ENCODE peak calls at places on chromosomes 6 and 20, in six cellular contexts. One of them, this sample, is unnamed.

GRCh38 chr6:24663198-24663597 is 3.5 kb downstream of the TDP2 start:
- DNase-seq in progenitor cell of endocrine pancreas: no peak
- DNase-seq in OCI-LY7: no peak
- DNase-seq in GM06990: no peak
- DNase-seq in omental fat pad: no peak
- DNase-seq in NB4: no peak
- DNase-seq in this sample: no peak

GRCh38 chr6:38187285-38187684 is 367.8 kb downstream of the ZFAND3 start:
- DNase-seq in progenitor cell of endocrine pancreas: no peak
- DNase-seq in OCI-LY7: no peak
- DNase-seq in GM06990: no peak
- DNase-seq in NB4: no peak
- DNase-seq in omental fat pad: no peak
- DNase-seq in this sample: no peak

GRCh38 chr6:10099648-10100047 is 315.2 kb downstream of the TFAP2A start:
- DNase-seq in NB4: peak
- DNase-seq in omental fat pad: no peak
- DNase-seq in progenitor cell of endocrine pancreas: no peak
- DNase-seq in GM06990: no peak
- DNase-seq in OCI-LY7: no peak
- DNase-seq in this sample: no peak

GRCh38 chr20:17628101-17628841 is 53.8 kb downstream of the RRBP1 start:
- DNase-seq in progenitor cell of endocrine pancreas: no peak
- DNase-seq in GM06990: no peak
- DNase-seq in omental fat pad: no peak
- DNase-seq in NB4: no peak
- DNase-seq in OCI-LY7: no peak
- DNase-seq in this sample: no peak

GRCh38 chr6:136846046-136846445 is 23.7 kb downstream of the PEX7 start:
- DNase-seq in omental fat pad: no peak
- DNase-seq in GM06990: no peak
- DNase-seq in OCI-LY7: peak
- DNase-seq in NB4: peak
- DNase-seq in progenitor cell of endocrine pancreas: no peak
- DNase-seq in this sample: peak

GRCh38 chr6:11111769-11112437 is 378 bp upstream of the ERVFRD-1 start:
- DNase-seq in OCI-LY7: no peak
- DNase-seq in progenitor cell of endocrine pancreas: no peak
- DNase-seq in omental fat pad: no peak
- DNase-seq in GM06990: no peak
- DNase-seq in NB4: peak
- DNase-seq in this sample: no peak

GRCh38 chr20:48295445-48295903 is 510.2 kb upstream of the SULF2 start:
- DNase-seq in progenitor cell of endocrine pancreas: no peak
- DNase-seq in omental fat pad: no peak
- DNase-seq in NB4: no peak
- DNase-seq in OCI-LY7: no peak
- DNase-seq in GM06990: no peak
- DNase-seq in this sample: no peak

GRCh38 chr6:15752820-15753219 is 90.0 kb upstream of the DTNBP1 start:
- DNase-seq in omental fat pad: no peak
- DNase-seq in progenitor cell of endocrine pancreas: no peak
- DNase-seq in NB4: no peak
- DNase-seq in OCI-LY7: no peak
- DNase-seq in GM06990: no peak
- DNase-seq in this sample: no peak

GRCh38 chr6:122553697-122554096 is 56.5 kb upstream of the PKIB start:
- DNase-seq in progenitor cell of endocrine pancreas: no peak
- DNase-seq in NB4: no peak
- DNase-seq in OCI-LY7: no peak
- DNase-seq in GM06990: no peak
- DNase-seq in omental fat pad: no peak
- DNase-seq in this sample: no peak

GRCh38 chr6:136598048-136598447 is 47.8 kb upstream of the MAP7 start:
- DNase-seq in progenitor cell of endocrine pancreas: no peak
- DNase-seq in omental fat pad: no peak
- DNase-seq in NB4: no peak
- DNase-seq in GM06990: no peak
- DNase-seq in OCI-LY7: no peak
- DNase-seq in this sample: no peak

GRCh38 chr6:113644861-113645575 is 212.1 kb upstream of the MARCKS start:
- DNase-seq in omental fat pad: no peak
- DNase-seq in NB4: no peak
- DNase-seq in GM06990: peak
- DNase-seq in OCI-LY7: no peak
- DNase-seq in progenitor cell of endocrine pancreas: no peak
- DNase-seq in this sample: no peak

GRCh38 chr6:79613912-79614311 is 17.2 kb upstream of the SH3BGRL2 start:
- DNase-seq in NB4: no peak
- DNase-seq in OCI-LY7: no peak
- DNase-seq in progenitor cell of endocrine pancreas: no peak
- DNase-seq in GM06990: no peak
- DNase-seq in omental fat pad: no peak
- DNase-seq in this sample: no peak

GRCh38 chr6:18509871-18510643 is 122.9 kb downstream of the RNF144B start:
- DNase-seq in progenitor cell of endocrine pancreas: no peak
- DNase-seq in OCI-LY7: no peak
- DNase-seq in omental fat pad: no peak
- DNase-seq in NB4: no peak
- DNase-seq in GM06990: no peak
- DNase-seq in this sample: no peak

GRCh38 chr20:44649976-44650375 is 1.5 kb downstream of the ADA start:
- DNase-seq in OCI-LY7: peak
- DNase-seq in omental fat pad: no peak
- DNase-seq in NB4: no peak
- DNase-seq in GM06990: no peak
- DNase-seq in progenitor cell of endocrine pancreas: no peak
- DNase-seq in this sample: no peak

GRCh38 chr6:137056121-137056880 is 11.5 kb upstream of the IL20RA start:
- DNase-seq in GM06990: no peak
- DNase-seq in progenitor cell of endocrine pancreas: no peak
- DNase-seq in NB4: no peak
- DNase-seq in OCI-LY7: no peak
- DNase-seq in omental fat pad: no peak
- DNase-seq in this sample: no peak

GRCh38 chr6:23621026-23621425 is 505.0 kb upstream of the NRSN1 start:
- DNase-seq in omental fat pad: no peak
- DNase-seq in OCI-LY7: no peak
- DNase-seq in progenitor cell of endocrine pancreas: no peak
- DNase-seq in GM06990: no peak
- DNase-seq in NB4: no peak
- DNase-seq in this sample: no peak

GRCh38 chr6:93644611-93645010 is 225.3 kb upstream of the EPHA7 start:
- DNase-seq in NB4: peak
- DNase-seq in omental fat pad: no peak
- DNase-seq in progenitor cell of endocrine pancreas: no peak
- DNase-seq in GM06990: no peak
- DNase-seq in OCI-LY7: no peak
- DNase-seq in this sample: no peak

GRCh38 chr6:82144007-82144851 is 103.3 kb downstream of the IBTK start:
- DNase-seq in NB4: peak
- DNase-seq in progenitor cell of endocrine pancreas: no peak
- DNase-seq in GM06990: no peak
- DNase-seq in omental fat pad: no peak
- DNase-seq in OCI-LY7: no peak
- DNase-seq in this sample: peak

GRCh38 chr20:905396-905961 is 10.7 kb downstream of the ANGPT4 start:
- DNase-seq in GM06990: no peak
- DNase-seq in omental fat pad: no peak
- DNase-seq in OCI-LY7: no peak
- DNase-seq in progenitor cell of endocrine pancreas: no peak
- DNase-seq in NB4: peak
- DNase-seq in this sample: no peak

GRCh38 chr6:155492061-155492735 is 36.6 kb upstream of the NOX3 start:
- DNase-seq in GM06990: no peak
- DNase-seq in progenitor cell of endocrine pancreas: no peak
- DNase-seq in OCI-LY7: no peak
- DNase-seq in omental fat pad: no peak
- DNase-seq in NB4: no peak
- DNase-seq in this sample: no peak

GRCh38 chr20:62860924-62861691 is 514 bp downstream of the TCFL5 start:
- DNase-seq in omental fat pad: no peak
- DNase-seq in GM06990: peak
- DNase-seq in NB4: peak
- DNase-seq in progenitor cell of endocrine pancreas: no peak
- DNase-seq in OCI-LY7: peak
- DNase-seq in this sample: no peak

GRCh38 chr6:42766163-42766670 is 15.6 kb upstream of the BICRAL start:
- DNase-seq in omental fat pad: no peak
- DNase-seq in OCI-LY7: no peak
- DNase-seq in NB4: no peak
- DNase-seq in GM06990: no peak
- DNase-seq in progenitor cell of endocrine pancreas: no peak
- DNase-seq in this sample: no peak

GRCh38 chr6:69867075-69867911 is 937 bp downstream of the COL19A1 start:
- DNase-seq in GM06990: peak
- DNase-seq in omental fat pad: peak
- DNase-seq in OCI-LY7: peak
- DNase-seq in NB4: peak
- DNase-seq in progenitor cell of endocrine pancreas: peak
- DNase-seq in this sample: peak
- TF ChIP-seq CTCF in GM06990: peak
- TF ChIP-seq CTCF in omental fat pad: no peak
- TF ChIP-seq CTCF in OCI-LY7: peak
- TF ChIP-seq CTCF in NB4: no peak
- TF ChIP-seq CTCF in progenitor cell of endocrine pancreas: peak
- TF ChIP-seq CTCF in this sample: peak

GRCh38 chr6:119076966-119077642 is 1.4 kb downstream of the FAM184A start:
- DNase-seq in GM06990: no peak
- DNase-seq in omental fat pad: no peak
- DNase-seq in progenitor cell of endocrine pancreas: no peak
- DNase-seq in OCI-LY7: no peak
- DNase-seq in NB4: no peak
- DNase-seq in this sample: no peak

GRCh38 chr6:119079288-119079809 is 885 bp upstream of the FAM184A start:
- DNase-seq in NB4: no peak
- DNase-seq in OCI-LY7: no peak
- DNase-seq in GM06990: no peak
- DNase-seq in omental fat pad: no peak
- DNase-seq in progenitor cell of endocrine pancreas: no peak
- DNase-seq in this sample: no peak

GRCh38 chr6:119076173-119076965 is 2.1 kb downstream of the FAM184A start:
- DNase-seq in NB4: no peak
- DNase-seq in OCI-LY7: no peak
- DNase-seq in progenitor cell of endocrine pancreas: no peak
- DNase-seq in omental fat pad: no peak
- DNase-seq in GM06990: no peak
- DNase-seq in this sample: no peak

GRCh38 chr6:119077643-119078448 is 618 bp downstream of the FAM184A start:
- DNase-seq in GM06990: peak
- DNase-seq in OCI-LY7: no peak
- DNase-seq in progenitor cell of endocrine pancreas: peak
- DNase-seq in omental fat pad: no peak
- DNase-seq in NB4: no peak
- DNase-seq in this sample: peak

DNA sequence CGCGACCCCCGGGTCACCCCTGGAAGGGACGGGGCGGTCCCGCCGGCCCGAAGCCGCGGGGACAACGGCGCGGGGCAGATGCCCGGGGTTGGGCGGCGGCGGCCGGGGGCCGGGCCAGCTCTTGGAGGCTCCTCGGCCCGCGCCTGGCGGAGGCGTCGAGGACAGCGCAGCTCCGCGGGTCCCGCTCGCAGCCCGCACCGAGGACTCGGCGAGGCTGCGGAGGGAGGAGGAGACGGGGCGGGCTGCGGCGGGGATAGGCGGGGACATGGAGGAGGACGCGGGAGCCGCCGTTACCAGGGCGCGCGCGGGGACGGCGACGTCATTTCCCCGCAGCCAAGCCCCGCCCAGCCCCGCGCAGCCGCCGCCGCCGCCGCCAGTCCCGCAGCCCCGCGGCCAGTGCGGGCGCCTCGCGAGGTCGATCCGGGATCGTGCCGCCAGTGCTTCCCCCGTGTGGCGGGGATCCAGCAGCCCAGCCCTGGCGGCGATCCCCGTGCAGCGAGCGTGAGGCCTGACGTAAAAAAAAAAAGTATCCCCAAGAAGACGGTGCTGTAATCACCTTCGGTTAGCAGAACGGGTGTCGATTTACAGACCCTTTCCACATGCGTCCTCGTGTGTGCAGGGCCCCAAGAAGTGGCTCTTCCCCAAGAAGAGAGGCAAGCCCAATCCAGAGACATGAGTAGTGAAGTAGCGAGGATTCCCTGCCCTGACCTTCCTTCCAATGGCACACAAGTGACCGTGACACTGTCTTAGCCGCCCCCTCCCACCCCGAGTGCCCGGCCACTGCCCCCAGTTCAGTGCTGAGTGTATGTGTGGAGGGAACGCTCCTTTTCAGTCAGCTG is at the start of gene FAM184A:
- DNase-seq in OCI-LY7: no peak
- DNase-seq in progenitor cell of endocrine pancreas: peak
- DNase-seq in GM06990: peak
- DNase-seq in omental fat pad: peak
- DNase-seq in NB4: peak
- DNase-seq in this sample: peak
- TF ChIP-seq CTCF in OCI-LY7: no peak
- TF ChIP-seq CTCF in progenitor cell of endocrine pancreas: peak
- TF ChIP-seq CTCF in GM06990: peak
- TF ChIP-seq CTCF in omental fat pad: no peak
- TF ChIP-seq CTCF in NB4: no peak
- TF ChIP-seq CTCF in this sample: peak

GRCh38 chr6:125099211-125100017 is 54.2 kb upstream of the TPD52L1 start:
- DNase-seq in omental fat pad: no peak
- DNase-seq in GM06990: peak
- DNase-seq in NB4: peak
- DNase-seq in OCI-LY7: no peak
- DNase-seq in progenitor cell of endocrine pancreas: peak
- DNase-seq in this sample: peak
- TF ChIP-seq CTCF in omental fat pad: no peak
- TF ChIP-seq CTCF in GM06990: no peak
- TF ChIP-seq CTCF in NB4: no peak
- TF ChIP-seq CTCF in OCI-LY7: no peak
- TF ChIP-seq CTCF in progenitor cell of endocrine pancreas: no peak
- TF ChIP-seq CTCF in this sample: no peak

DNA sequence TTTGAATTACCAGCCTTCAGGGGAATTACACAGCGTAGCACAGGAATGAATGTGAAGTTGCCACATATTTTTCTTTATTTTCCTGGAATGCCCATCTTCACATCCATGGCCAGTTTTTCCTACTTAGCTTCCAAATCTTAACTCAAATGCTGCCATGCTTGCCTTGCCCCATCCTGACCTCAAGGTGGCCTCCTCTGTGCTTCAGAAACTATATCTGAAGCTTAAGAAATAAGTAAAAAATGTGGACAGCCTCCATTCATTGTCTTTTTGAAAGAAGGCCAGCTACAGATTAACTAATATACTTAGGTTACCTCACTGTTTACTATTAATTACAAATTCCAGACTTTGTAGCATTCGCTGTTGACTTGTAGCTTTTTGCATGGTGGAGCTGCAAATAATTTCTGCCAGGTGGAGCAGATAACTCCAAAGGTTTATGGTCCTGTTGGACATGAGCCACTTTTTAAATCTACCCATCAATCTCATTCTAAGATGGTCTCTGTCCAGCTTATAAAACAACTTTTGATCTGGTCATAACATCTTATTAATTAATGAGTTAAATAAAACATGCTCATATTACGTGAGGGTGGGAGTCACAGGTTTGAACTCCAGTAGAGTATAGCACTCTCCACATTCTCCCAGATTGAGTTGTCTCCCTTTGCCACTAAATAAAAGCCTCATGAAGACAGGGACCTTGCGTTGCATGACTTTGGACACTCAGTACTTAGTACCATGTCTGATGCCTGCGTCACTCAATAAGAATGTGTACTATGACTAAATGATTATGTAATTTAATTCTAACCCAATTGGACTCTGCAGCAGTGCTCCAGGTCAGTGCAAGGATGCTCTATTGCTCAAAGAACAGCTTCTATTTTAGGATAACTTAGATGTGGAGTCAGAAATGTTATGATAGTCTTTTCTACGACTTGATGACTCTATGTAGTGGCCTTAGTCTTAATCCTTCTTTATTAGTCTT is 678.6 kb upstream of the CITED2 start:
- DNase-seq in omental fat pad: no peak
- DNase-seq in NB4: peak
- DNase-seq in GM06990: no peak
- DNase-seq in progenitor cell of endocrine pancreas: no peak
- DNase-seq in OCI-LY7: peak
- DNase-seq in this sample: peak
- TF ChIP-seq CTCF in omental fat pad: no peak
- TF ChIP-seq CTCF in NB4: peak
- TF ChIP-seq CTCF in GM06990: peak
- TF ChIP-seq CTCF in progenitor cell of endocrine pancreas: peak
- TF ChIP-seq CTCF in OCI-LY7: peak
- TF ChIP-seq CTCF in this sample: peak